ENCODE peak calls at places on chromosomes 12 and 14, in ten cellular contexts. One of them, this sample, is unnamed.
A peak's percentile ranks its signal among the peaks of the same experiment; 100 is the strongest.

GRCh38 chr14:54147285-54147684 is 190.7 kb upstream of the BMP4 start:
- DNase-seq in K562: no peak
- DNase-seq in gastrocnemius medialis: no peak
- DNase-seq in esophagus squamous epithelium: no peak
- DNase-seq in CD8-positive, alpha-beta T cell: no peak
- DNase-seq in psoas muscle: no peak
- DNase-seq in tibial artery: no peak
- DNase-seq in lower lobe of right lung: no peak
- DNase-seq in breast epithelium: no peak
- DNase-seq in tibial nerve: no peak
- DNase-seq in this sample: no peak

GRCh38 chr14:93764211-93764659 is 24.1 kb downstream of the PRIMA1 start:
- DNase-seq in K562: no peak
- DNase-seq in gastrocnemius medialis: no peak
- DNase-seq in esophagus squamous epithelium: no peak
- DNase-seq in CD8-positive, alpha-beta T cell: no peak
- DNase-seq in psoas muscle: no peak
- DNase-seq in tibial artery: peak; percentile 29
- DNase-seq in lower lobe of right lung: no peak
- DNase-seq in breast epithelium: no peak
- DNase-seq in tibial nerve: no peak
- DNase-seq in this sample: no peak

GRCh38 chr14:52950410-52950897 is 396 bp downstream of the FERMT2 start:
- DNase-seq in K562: no peak
- DNase-seq in gastrocnemius medialis: peak; percentile 79
- DNase-seq in esophagus squamous epithelium: no peak
- DNase-seq in CD8-positive, alpha-beta T cell: no peak
- DNase-seq in psoas muscle: peak; percentile 81
- DNase-seq in tibial artery: peak; percentile 66
- DNase-seq in lower lobe of right lung: peak; percentile 56
- DNase-seq in breast epithelium: peak; percentile 61
- DNase-seq in tibial nerve: peak; percentile 60
- DNase-seq in this sample: no peak

GRCh38 chr12:29783773-29784666 is at the start of gene TMTC1:
- DNase-seq in K562: no peak
- DNase-seq in gastrocnemius medialis: peak; percentile 65
- DNase-seq in esophagus squamous epithelium: no peak
- DNase-seq in CD8-positive, alpha-beta T cell: no peak
- DNase-seq in psoas muscle: peak; percentile 91
- DNase-seq in tibial artery: peak; percentile 67
- DNase-seq in lower lobe of right lung: peak; percentile 64
- DNase-seq in breast epithelium: peak; percentile 56
- DNase-seq in tibial nerve: peak; percentile 60
- DNase-seq in this sample: no peak

GRCh38 chr14:59013672-59014298 is 174.7 kb upstream of the DAAM1 start:
- DNase-seq in K562: no peak
- DNase-seq in gastrocnemius medialis: no peak
- DNase-seq in esophagus squamous epithelium: no peak
- DNase-seq in CD8-positive, alpha-beta T cell: no peak
- DNase-seq in psoas muscle: no peak
- DNase-seq in tibial artery: no peak
- DNase-seq in lower lobe of right lung: no peak
- DNase-seq in breast epithelium: no peak
- DNase-seq in tibial nerve: no peak
- DNase-seq in this sample: no peak

GRCh38 chr14:64423987-64424386 is 35.8 kb downstream of the MTHFD1 start:
- DNase-seq in K562: no peak
- DNase-seq in gastrocnemius medialis: no peak
- DNase-seq in esophagus squamous epithelium: no peak
- DNase-seq in CD8-positive, alpha-beta T cell: no peak
- DNase-seq in psoas muscle: no peak
- DNase-seq in tibial artery: no peak
- DNase-seq in lower lobe of right lung: no peak
- DNase-seq in breast epithelium: no peak
- DNase-seq in tibial nerve: no peak
- DNase-seq in this sample: no peak

GRCh38 chr14:91242635-91243034 is 1.9 kb downstream of the GPR68 start:
- DNase-seq in K562: no peak
- DNase-seq in gastrocnemius medialis: no peak
- DNase-seq in esophagus squamous epithelium: no peak
- DNase-seq in CD8-positive, alpha-beta T cell: no peak
- DNase-seq in psoas muscle: no peak
- DNase-seq in tibial artery: no peak
- DNase-seq in lower lobe of right lung: no peak
- DNase-seq in breast epithelium: no peak
- DNase-seq in tibial nerve: no peak
- DNase-seq in this sample: no peak

GRCh38 chr12:112424126-112424525 is 5.4 kb downstream of the PTPN11 start:
- DNase-seq in K562: no peak
- DNase-seq in gastrocnemius medialis: no peak
- DNase-seq in esophagus squamous epithelium: no peak
- DNase-seq in CD8-positive, alpha-beta T cell: no peak
- DNase-seq in psoas muscle: no peak
- DNase-seq in tibial artery: no peak
- DNase-seq in lower lobe of right lung: no peak
- DNase-seq in breast epithelium: no peak
- DNase-seq in tibial nerve: no peak
- DNase-seq in this sample: no peak

GRCh38 chr12:109189291-109189690 is 72.9 kb downstream of the ACACB start:
- DNase-seq in K562: no peak
- DNase-seq in gastrocnemius medialis: peak; percentile 46
- DNase-seq in esophagus squamous epithelium: no peak
- DNase-seq in CD8-positive, alpha-beta T cell: no peak
- DNase-seq in psoas muscle: no peak
- DNase-seq in tibial artery: no peak
- DNase-seq in lower lobe of right lung: no peak
- DNase-seq in breast epithelium: no peak
- DNase-seq in tibial nerve: no peak
- DNase-seq in this sample: no peak

GRCh38 chr12:67742461-67742860 is 93.9 kb downstream of the DYRK2 start:
- DNase-seq in K562: no peak
- DNase-seq in gastrocnemius medialis: no peak
- DNase-seq in esophagus squamous epithelium: no peak
- DNase-seq in CD8-positive, alpha-beta T cell: no peak
- DNase-seq in psoas muscle: no peak
- DNase-seq in tibial artery: no peak
- DNase-seq in lower lobe of right lung: no peak
- DNase-seq in breast epithelium: no peak
- DNase-seq in tibial nerve: no peak
- DNase-seq in this sample: no peak

GRCh38 chr12:97960741-97961608 is 498.4 kb downstream of the RMST start:
- DNase-seq in K562: peak; percentile 14
- DNase-seq in gastrocnemius medialis: no peak
- DNase-seq in esophagus squamous epithelium: no peak
- DNase-seq in CD8-positive, alpha-beta T cell: no peak
- DNase-seq in psoas muscle: no peak
- DNase-seq in tibial artery: no peak
- DNase-seq in lower lobe of right lung: no peak
- DNase-seq in breast epithelium: no peak
- DNase-seq in tibial nerve: peak; percentile 17
- DNase-seq in this sample: no peak

GRCh38 chr14:100620437-100621100 is 33.4 kb upstream of the BEGAIN start:
- DNase-seq in K562: no peak
- DNase-seq in gastrocnemius medialis: no peak
- DNase-seq in esophagus squamous epithelium: no peak
- DNase-seq in CD8-positive, alpha-beta T cell: no peak
- DNase-seq in psoas muscle: no peak
- DNase-seq in tibial artery: no peak
- DNase-seq in lower lobe of right lung: no peak
- DNase-seq in breast epithelium: no peak
- DNase-seq in tibial nerve: no peak
- DNase-seq in this sample: no peak

GRCh38 chr12:26135010-26135420 is 10.2 kb upstream of the BHLHE41 start:
- DNase-seq in K562: no peak
- DNase-seq in gastrocnemius medialis: no peak
- DNase-seq in esophagus squamous epithelium: no peak
- DNase-seq in CD8-positive, alpha-beta T cell: no peak
- DNase-seq in psoas muscle: no peak
- DNase-seq in tibial artery: no peak
- DNase-seq in lower lobe of right lung: peak; percentile 94
- DNase-seq in breast epithelium: no peak
- DNase-seq in tibial nerve: no peak
- DNase-seq in this sample: no peak

GRCh38 chr12:51678086-51678724 is 87.2 kb downstream of the SCN8A start:
- DNase-seq in K562: peak; percentile 65
- DNase-seq in gastrocnemius medialis: no peak
- DNase-seq in esophagus squamous epithelium: no peak
- DNase-seq in CD8-positive, alpha-beta T cell: no peak
- DNase-seq in psoas muscle: no peak
- DNase-seq in tibial artery: no peak
- DNase-seq in lower lobe of right lung: no peak
- DNase-seq in breast epithelium: no peak
- DNase-seq in tibial nerve: no peak
- DNase-seq in this sample: no peak
- TF ChIP-seq CTCF in K562: peak; percentile 76
- TF ChIP-seq CTCF in gastrocnemius medialis: peak; percentile 6
- TF ChIP-seq CTCF in esophagus squamous epithelium: peak; percentile 33
- TF ChIP-seq CTCF in CD8-positive, alpha-beta T cell: peak; percentile 63
- TF ChIP-seq CTCF in psoas muscle: peak; percentile 52
- TF ChIP-seq CTCF in tibial artery: no peak
- TF ChIP-seq CTCF in lower lobe of right lung: peak; percentile 55
- TF ChIP-seq CTCF in breast epithelium: peak; percentile 52
- TF ChIP-seq CTCF in tibial nerve: peak; percentile 37
- TF ChIP-seq CTCF in this sample: peak; percentile 50

GRCh38 chr14:33726685-33727084 is 224.2 kb downstream of the EGLN3 start:
- DNase-seq in K562: no peak
- DNase-seq in gastrocnemius medialis: no peak
- DNase-seq in esophagus squamous epithelium: no peak
- DNase-seq in CD8-positive, alpha-beta T cell: no peak
- DNase-seq in psoas muscle: no peak
- DNase-seq in tibial artery: no peak
- DNase-seq in lower lobe of right lung: no peak
- DNase-seq in breast epithelium: no peak
- DNase-seq in tibial nerve: no peak
- DNase-seq in this sample: no peak
- H3K27ac ChIP-seq in K562: no peak overlapping the region
- H3K27ac ChIP-seq in gastrocnemius medialis: no peak overlapping the region
- H3K27ac ChIP-seq in esophagus squamous epithelium: no peak overlapping the region
- H3K27ac ChIP-seq in CD8-positive, alpha-beta T cell: no peak overlapping the region
- H3K27ac ChIP-seq in psoas muscle: no peak overlapping the region
- H3K27ac ChIP-seq in tibial artery: no peak overlapping the region
- H3K27ac ChIP-seq in lower lobe of right lung: no peak overlapping the region
- H3K27ac ChIP-seq in breast epithelium: no peak overlapping the region
- H3K27ac ChIP-seq in tibial nerve: no peak overlapping the region
- H3K27ac ChIP-seq in this sample: no peak overlapping the region

GRCh38 chr14:27389402-27389801 is 791.6 kb upstream of the NOVA1 start:
- DNase-seq in K562: no peak
- DNase-seq in gastrocnemius medialis: no peak
- DNase-seq in esophagus squamous epithelium: no peak
- DNase-seq in CD8-positive, alpha-beta T cell: no peak
- DNase-seq in psoas muscle: no peak
- DNase-seq in tibial artery: no peak
- DNase-seq in lower lobe of right lung: no peak
- DNase-seq in breast epithelium: no peak
- DNase-seq in tibial nerve: no peak
- DNase-seq in this sample: no peak

GRCh38 chr14:27387458-27387857 is 789.6 kb upstream of the NOVA1 start:
- DNase-seq in K562: no peak
- DNase-seq in gastrocnemius medialis: no peak
- DNase-seq in esophagus squamous epithelium: no peak
- DNase-seq in CD8-positive, alpha-beta T cell: no peak
- DNase-seq in psoas muscle: no peak
- DNase-seq in tibial artery: no peak
- DNase-seq in lower lobe of right lung: no peak
- DNase-seq in breast epithelium: no peak
- DNase-seq in tibial nerve: no peak
- DNase-seq in this sample: no peak

GRCh38 chr14:27386391-27386790 is 788.6 kb upstream of the NOVA1 start:
- DNase-seq in K562: no peak
- DNase-seq in gastrocnemius medialis: no peak
- DNase-seq in esophagus squamous epithelium: no peak
- DNase-seq in CD8-positive, alpha-beta T cell: no peak
- DNase-seq in psoas muscle: no peak
- DNase-seq in tibial artery: no peak
- DNase-seq in lower lobe of right lung: no peak
- DNase-seq in breast epithelium: no peak
- DNase-seq in tibial nerve: no peak
- DNase-seq in this sample: no peak

DNA sequence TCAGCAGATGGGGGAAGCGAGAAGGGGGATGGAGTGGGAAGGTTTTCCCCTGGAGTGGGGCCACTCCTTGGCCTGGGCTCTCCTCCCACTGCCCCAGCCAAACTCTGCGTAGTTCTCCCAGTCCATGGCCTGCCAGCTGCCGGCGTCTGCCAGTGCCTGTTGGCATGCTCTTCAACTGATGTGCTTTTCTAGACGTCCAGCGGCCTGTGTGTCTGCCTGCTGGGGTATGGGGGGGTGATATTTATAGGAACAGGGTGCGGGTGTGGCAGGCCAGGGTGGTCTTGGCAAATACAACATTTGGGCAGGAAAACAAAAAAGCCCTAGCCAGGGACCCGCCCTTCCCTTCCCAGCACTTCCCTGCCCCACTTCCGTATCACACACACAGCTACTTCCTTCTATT is 786.3 kb upstream of the NOVA1 start:
- DNase-seq in K562: no peak
- DNase-seq in gastrocnemius medialis: no peak
- DNase-seq in esophagus squamous epithelium: no peak
- DNase-seq in CD8-positive, alpha-beta T cell: no peak
- DNase-seq in psoas muscle: no peak
- DNase-seq in tibial artery: no peak
- DNase-seq in lower lobe of right lung: no peak
- DNase-seq in breast epithelium: no peak
- DNase-seq in tibial nerve: no peak
- DNase-seq in this sample: no peak
- H3K9me3 ChIP-seq in K562: no peaks in the 10 kb centered on the region
- H3K9me3 ChIP-seq in gastrocnemius medialis: no peaks in the 10 kb centered on the region
- H3K9me3 ChIP-seq in esophagus squamous epithelium: no peaks in the 10 kb centered on the region
- H3K9me3 ChIP-seq in CD8-positive, alpha-beta T cell: no peaks in the 10 kb centered on the region
- H3K9me3 ChIP-seq in psoas muscle: no peaks in the 10 kb centered on the region
- H3K9me3 ChIP-seq in tibial artery: no peaks in the 10 kb centered on the region
- H3K9me3 ChIP-seq in lower lobe of right lung: no peaks in the 10 kb centered on the region
- H3K9me3 ChIP-seq in breast epithelium: no peaks in the 10 kb centered on the region
- H3K9me3 ChIP-seq in tibial nerve: no peaks in the 10 kb centered on the region
- H3K9me3 ChIP-seq in this sample: no peaks in the 10 kb centered on the region

DNA sequence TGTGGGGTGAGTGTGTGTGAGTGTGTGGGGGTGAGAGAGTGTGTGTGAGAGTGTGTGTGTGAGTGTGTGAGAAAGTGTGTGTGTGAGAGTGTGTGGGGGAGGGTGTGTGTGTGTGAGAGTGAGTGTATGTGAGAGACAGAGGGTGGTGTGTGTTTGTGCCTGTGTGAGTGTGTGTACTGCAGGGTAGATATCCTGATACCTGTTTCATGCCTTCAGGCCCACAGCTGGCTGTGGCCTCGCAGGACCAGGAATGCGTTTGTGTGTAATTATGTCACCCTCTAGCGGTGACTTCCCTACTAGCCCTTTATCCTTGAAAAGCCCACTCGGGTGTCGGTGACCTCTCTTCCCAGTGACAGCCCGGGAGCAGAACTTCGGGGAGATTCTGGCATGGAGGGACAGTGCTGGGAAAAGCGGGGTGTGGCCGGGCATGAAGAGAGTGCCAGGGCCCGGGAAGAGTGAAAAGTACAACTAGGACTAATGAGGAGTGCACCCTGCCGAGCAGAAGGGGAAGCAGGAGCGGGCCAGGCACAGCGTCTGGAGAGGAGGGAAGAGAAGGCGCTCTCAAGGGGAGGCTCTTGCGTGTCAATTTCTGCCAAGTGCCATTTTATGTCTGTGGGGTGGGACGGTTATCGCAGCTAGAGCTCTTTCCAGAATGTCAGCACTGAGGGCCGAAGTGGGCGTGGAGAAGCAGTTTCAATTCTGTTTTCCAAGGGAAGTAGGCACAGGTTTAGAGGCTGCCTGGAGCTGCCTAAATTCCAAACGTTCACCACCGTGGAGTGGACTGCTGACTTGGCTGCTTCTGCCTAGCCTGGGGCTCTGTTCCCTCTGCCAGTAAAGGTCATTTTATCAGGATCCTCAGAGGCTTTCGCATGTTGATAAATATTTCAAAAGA is 11.0 kb upstream of the FBXL14 start:
- DNase-seq in K562: peak; percentile 89
- DNase-seq in gastrocnemius medialis: peak; percentile 59
- DNase-seq in esophagus squamous epithelium: no peak
- DNase-seq in CD8-positive, alpha-beta T cell: peak; percentile 44
- DNase-seq in psoas muscle: peak; percentile 72
- DNase-seq in tibial artery: peak; percentile 71
- DNase-seq in lower lobe of right lung: peak; percentile 77
- DNase-seq in breast epithelium: peak; percentile 63
- DNase-seq in tibial nerve: peak; percentile 88
- DNase-seq in this sample: peak; percentile 40
- TF ChIP-seq CTCF in K562: peak; percentile 75
- TF ChIP-seq CTCF in gastrocnemius medialis: peak; percentile 85
- TF ChIP-seq CTCF in esophagus squamous epithelium: peak; percentile 82
- TF ChIP-seq CTCF in CD8-positive, alpha-beta T cell: peak; percentile 64
- TF ChIP-seq CTCF in psoas muscle: peak; percentile 71
- TF ChIP-seq CTCF in tibial artery: peak; percentile 75
- TF ChIP-seq CTCF in lower lobe of right lung: peak; percentile 81
- TF ChIP-seq CTCF in breast epithelium: peak; percentile 90
- TF ChIP-seq CTCF in tibial nerve: peak; percentile 75
- TF ChIP-seq CTCF in this sample: peak; percentile 77